ENCODE peak calls at places on chromosomes 3 and 15, in nine cellular contexts. W, X, M, R, A, D, Z, T and P are unnamed samples.

GRCh38 chr3:125280966-125281365 is 68.4 kb upstream of the SLC12A8 start:
- DNase-seq in W (no peak), X (no peak), M (no peak), R (peak), A (no peak), D (no peak), Z (no peak), T (no peak), P (no peak)

GRCh38 chr3:2218375-2218774 is 119.7 kb downstream of the CNTN4 start:
- DNase-seq in W (no peak), X (no peak), M (no peak), R (no peak), A (no peak), D (no peak), Z (no peak), T (no peak), P (no peak)

GRCh38 chr15:40259021-40259420 is 20.2 kb downstream of the PAK6 start:
- DNase-seq in W (no peak), X (no peak), M (no peak), R (no peak), A (no peak), D (no peak), Z (no peak), T (no peak), P (no peak)

GRCh38 chr3:55488398-55489055 is 1.4 kb upstream of the WNT5A start:
- DNase-seq in W (no peak), X (peak), M (no peak), R (no peak), A (peak), D (peak), Z (peak), T (peak), P (peak)

GRCh38 chr3:49120096-49120437 is 556 bp downstream of the USP19 start:
- DNase-seq in W (no peak), X (peak), M (no peak), R (no peak), A (no peak), D (no peak), Z (no peak), T (no peak), P (no peak)

GRCh38 chr3:101571028-101571895 is 2.7 kb upstream of the PCNP start:
- DNase-seq in W (no peak), X (no peak), M (no peak), R (no peak), A (no peak), D (no peak), Z (no peak), T (no peak), P (no peak)

GRCh38 chr3:61650276-61650675 is 88.9 kb downstream of the PTPRG start:
- DNase-seq in W (peak), X (no peak), M (peak), R (no peak), A (peak), D (no peak), Z (no peak), T (peak), P (peak)

GRCh38 chr3:71518089-71518488 is 65.4 kb downstream of the FOXP1 start:
- DNase-seq in W (no peak), X (no peak), M (no peak), R (peak), A (no peak), D (no peak), Z (no peak), T (no peak), P (no peak)

GRCh38 chr3:59939826-59940426 is 890.1 kb upstream of the CFAP20DC start:
- DNase-seq in W (no peak), X (no peak), M (no peak), R (no peak), A (no peak), D (no peak), Z (no peak), T (no peak), P (no peak)

GRCh38 chr3:127396473-127396872 is 108.6 kb upstream of the PRR20G start:
- DNase-seq in W (no peak), X (no peak), M (peak), R (no peak), A (no peak), D (no peak), Z (peak), T (no peak), P (no peak)

GRCh38 chr3:142028174-142028833 is 121.0 kb downstream of the TFDP2 start:
- DNase-seq in W (peak), X (no peak), M (no peak), R (no peak), A (no peak), D (no peak), Z (no peak), T (no peak), P (peak)

GRCh38 chr3:132445812-132446211 is 28.5 kb downstream of the DNAJC13 start:
- DNase-seq in W (no peak), X (no peak), M (no peak), R (no peak), A (no peak), D (no peak), Z (no peak), T (no peak), P (no peak)

GRCh38 chr3:112654979-112655378 is 14.0 kb upstream of the CCDC80 start:
- DNase-seq in W (no peak), X (no peak), M (no peak), R (no peak), A (no peak), D (no peak), Z (no peak), T (no peak), P (no peak)

GRCh38 chr15:50227076-50227475 is 38.5 kb downstream of the HDC start:
- DNase-seq in W (no peak), X (no peak), M (no peak), R (no peak), A (no peak), D (no peak), Z (peak), T (no peak), P (no peak)

GRCh38 chr3:16609927-16610580 is 4.8 kb upstream of the DAZL start:
- DNase-seq in W (no peak), X (no peak), M (no peak), R (no peak), A (peak), D (no peak), Z (no peak), T (no peak), P (no peak)

GRCh38 chr3:185807455-185808068 is 17.3 kb downstream of the IGF2BP2 start:
- DNase-seq in W (no peak), X (no peak), M (no peak), R (no peak), A (no peak), D (no peak), Z (no peak), T (no peak), P (no peak)

DNA sequence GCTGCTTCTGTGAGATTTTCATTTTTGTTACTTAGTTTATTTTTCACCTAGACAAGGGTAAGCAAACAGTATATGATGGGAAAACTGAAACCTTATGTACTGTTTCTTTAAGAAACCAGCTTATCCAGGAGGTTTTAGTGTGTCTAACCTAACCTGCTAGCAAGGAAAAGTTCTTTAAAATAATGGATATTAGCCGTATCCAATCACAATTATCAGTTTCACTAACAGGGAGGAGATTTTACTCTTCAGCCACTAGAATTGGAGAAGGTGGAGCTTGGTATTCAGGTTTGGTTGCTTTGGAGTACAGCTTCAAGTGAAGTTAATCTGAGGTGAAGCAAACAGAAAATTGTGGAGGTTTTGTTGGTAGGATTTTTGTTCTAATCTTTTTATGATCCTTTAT is 12.8 kb downstream of the ZFAND6 start:
- DNase-seq in W (peak), X (peak), M (no peak), R (peak), A (no peak), D (no peak), Z (no peak), T (no peak), P (no peak)
- TF ChIP-seq EP300 in W (no peak), X (no peak), M (no peak), R (peak), A (no peak), D (no peak), Z (no peak), T (no peak), P (no peak)

DNA sequence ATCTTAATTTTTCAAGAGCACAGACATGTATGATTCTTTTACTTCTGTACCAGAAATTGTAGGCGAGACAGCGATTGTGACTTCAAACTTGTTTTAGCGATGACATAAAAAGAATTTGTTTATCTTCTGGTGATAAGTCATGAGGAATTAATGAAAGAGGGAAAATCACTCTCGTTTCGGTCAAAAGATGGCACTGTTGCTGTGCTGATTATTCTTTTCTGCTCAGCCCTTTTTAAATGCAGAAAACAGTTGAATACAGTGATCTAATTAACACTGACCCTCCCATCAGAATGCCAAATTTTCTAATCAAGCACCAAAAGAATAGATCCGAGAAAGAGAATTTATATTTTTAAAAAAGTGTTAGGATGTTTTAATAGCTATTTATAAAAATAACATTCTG is 52.6 kb downstream of the NSUN3 start:
- DNase-seq in W (peak), X (no peak), M (no peak), R (no peak), A (no peak), D (no peak), Z (no peak), T (no peak), P (no peak)
- TF ChIP-seq CTCF in W (peak), X (peak), M (no peak), R (peak), A (no peak), D (no peak), Z (no peak), T (no peak), P (no peak)

GRCh38 chr3:108125550-108126071 is 34.8 kb upstream of the CD47 start:
- DNase-seq in W (no peak), X (no peak), M (no peak), R (no peak), A (no peak), D (no peak), Z (no peak), T (no peak), P (peak)
- TF ChIP-seq EP300 in W (no peak), X (no peak), M (no peak), R (no peak), A (no peak), D (no peak), Z (no peak), T (no peak), P (no peak)

GRCh38 chr15:57377478-57377847 is 1.2 kb downstream of the CGNL1 start:
- DNase-seq in W (no peak), X (peak), M (no peak), R (no peak), A (no peak), D (no peak), Z (no peak), T (no peak), P (no peak)
- TF ChIP-seq CTCF in W (no peak), X (peak), M (no peak), R (peak), A (no peak), D (no peak), Z (no peak), T (no peak), P (no peak)

DNA sequence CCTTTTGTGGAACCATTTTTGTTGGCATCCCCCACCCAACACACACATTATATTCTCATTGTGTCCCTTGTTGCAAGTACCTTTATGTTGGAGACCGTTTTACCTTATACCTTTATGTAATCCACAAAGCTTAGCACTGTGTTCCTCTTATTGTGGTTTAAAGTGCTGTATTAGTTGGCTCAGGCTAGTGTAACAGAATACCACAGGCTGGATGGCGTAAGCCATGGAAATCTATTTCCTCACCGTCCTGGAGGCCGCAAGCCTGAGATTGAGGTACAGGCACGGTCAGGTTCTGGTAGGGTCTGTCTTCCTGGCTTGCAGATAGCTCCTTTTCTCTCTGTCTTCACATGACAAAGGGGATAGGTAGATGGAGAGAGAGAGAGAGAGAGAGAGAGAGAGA is 302.8 kb downstream of the ROBO2 start:
- DNase-seq in W (no peak), X (no peak), M (no peak), R (no peak), A (no peak), D (no peak), Z (no peak), T (no peak), P (no peak)
- TF ChIP-seq EP300 in W (no peak), X (no peak), M (no peak), R (no peak), A (no peak), D (no peak), Z (no peak), T (no peak), P (no peak)

GRCh38 chr3:87206635-87207034 is 20.5 kb upstream of the CHMP2B start:
- DNase-seq in W (no peak), X (no peak), M (no peak), R (no peak), A (no peak), D (no peak), Z (no peak), T (no peak), P (no peak)
- TF ChIP-seq CTCF in W (no peak), X (no peak), M (no peak), R (no peak), A (no peak), D (no peak), Z (no peak), T (no peak), P (no peak)

GRCh38 chr3:110564674-110565073 is 506.9 kb upstream of the NECTIN3 start:
- DNase-seq in W (no peak), X (no peak), M (no peak), R (no peak), A (no peak), D (no peak), Z (no peak), T (no peak), P (no peak)

GRCh38 chr3:110568246-110568645 is 503.4 kb upstream of the NECTIN3 start:
- DNase-seq in W (no peak), X (no peak), M (no peak), R (no peak), A (no peak), D (no peak), Z (no peak), T (no peak), P (no peak)

GRCh38 chr3:110567032-110567431 is 504.6 kb upstream of the NECTIN3 start:
- DNase-seq in W (no peak), X (no peak), M (no peak), R (peak), A (no peak), D (no peak), Z (no peak), T (no peak), P (no peak)

GRCh38 chr3:110562621-110563020 is 509.0 kb upstream of the NECTIN3 start:
- DNase-seq in W (no peak), X (no peak), M (no peak), R (no peak), A (no peak), D (no peak), Z (no peak), T (no peak), P (no peak)
- TF ChIP-seq EP300 in W (no peak), X (no peak), M (no peak), R (no peak), A (no peak), D (no peak), Z (no peak), T (no peak), P (no peak)

GRCh38 chr3:29280675-29281264 is at the start of gene RBMS3:
- DNase-seq in W (peak), X (peak), M (peak), R (no peak), A (peak), D (peak), Z (peak), T (peak), P (peak)
- TF ChIP-seq CTCF in W (peak), X (peak), M (no peak), R (no peak), A (no peak), D (peak), Z (no peak), T (peak), P (peak)